ENCODE peak calls at places on chromosomes 7 and 10, in four cellular contexts. D is stimulated activated CD4-positive, alpha-beta T cell treated with anti-CD3 and anti-CD28 coated beads, Interleukin-4, amount 100 ng/mL, for 24 hours; B is NCI-H2081; Q is WERI-Rb-1. A is an unnamed sample.

GRCh38 chr10:36220122-36220521 is 578.0 kb upstream of the FZD8 start:
- DNase-seq in D (no peak), B (no peak), Q (no peak), A (no peak)

GRCh38 chr10:80878330-80878729 is 340.6 kb downstream of the SH2D4B start:
- DNase-seq in D (no peak), B (no peak), Q (no peak), A (no peak)

GRCh38 chr7:114466911-114467310 is 52.3 kb downstream of the FOXP2 start:
- DNase-seq in D (no peak), B (no peak), Q (no peak), A (peak; percentile 70)

GRCh38 chr10:93288679-93289634 is 193.2 kb downstream of the MYOF start:
- DNase-seq in D (peak; percentile 62), B (peak; percentile 39), Q (peak; percentile 61), A (no peak)

GRCh38 chr10:101613646-101614045 is 25.5 kb downstream of the DPCD start:
- DNase-seq in D (no peak), B (no peak), Q (no peak), A (no peak)

GRCh38 chr7:152341039-152341913 is 94.5 kb downstream of the KMT2C start:
- DNase-seq in D (no peak), B (peak; percentile 59), Q (peak; percentile 31), A (peak; percentile 36)

GRCh38 chr7:47408675-47409074 is 173.2 kb downstream of the TNS3 start:
- DNase-seq in D (no peak), B (no peak), Q (no peak), A (no peak)

GRCh38 chr10:116698364-116698763 is 44.0 kb downstream of the HSPA12A start:
- DNase-seq in D (no peak), B (no peak), Q (no peak), A (no peak)

GRCh38 chr10:80275135-80275498 is 14.3 kb downstream of the MAT1A start:
- DNase-seq in D (no peak), B (no peak), Q (no peak), A (no peak)